ENCODE peak calls at places on chromosomes 5 and 9, in ten cellular contexts. H is heart right ventricle; P is left lobe of liver; R is stimulated activated effector memory CD8-positive, alpha-beta T cell treated with anti-CD3 and anti-CD28 coated beads, Interleukin-12 subunit alpha, Interleukin-12 subunit beta, amount 100 ng/mL, for 72 hours; L is right cardiac atrium; K is naive thymus-derived CD8-positive, alpha-beta T cell; F is upper lobe of left lung; C is T-helper 17 cell; N is left lung; M is Right ventricle myocardium inferior. S is an unnamed sample.

GRCh38 chr5:66854429-66854828 is 258.2 kb downstream of the MAST4 start:
- ATAC-seq in M (no peak), C (no peak), R (no peak), K (no peak), L (no peak), N (peak; percentile 18), H (no peak), F (no peak), P (no peak), S (no peak)

GRCh38 chr5:92022414-92022813 is 639.3 kb upstream of the ARRDC3 start:
- ATAC-seq in M (no peak), C (no peak), N (no peak), H (no peak), F (no peak), R (no peak), P (no peak), K (no peak), L (no peak), S (no peak)

GRCh38 chr9:129111762-129112151 is 542 bp downstream of the PTPA start:
- ATAC-seq in N (peak; percentile 7), P (no peak), M (no peak), H (no peak), L (no peak), R (no peak), F (no peak), K (no peak), C (no peak), S (no peak)

GRCh38 chr9:80085668-80086067 is 513.9 kb downstream of the TLE4 start:
- ATAC-seq in H (no peak), K (no peak), P (no peak), M (no peak), R (no peak), N (no peak), F (no peak), L (no peak), C (no peak), S (no peak)

GRCh38 chr5:168136340-168136739 is 155.1 kb upstream of the WWC1 start:
- ATAC-seq in C (no peak), N (no peak), F (no peak), P (peak; percentile 94), K (no peak), L (peak; percentile 49), H (no peak), M (no peak), R (no peak), S (no peak)

GRCh38 chr9:71368157-71368556 is 246.7 kb upstream of the TRPM3 start:
- ATAC-seq in L (no peak), M (peak; percentile 42), R (no peak), P (peak; percentile 12), K (no peak), F (no peak), C (no peak), H (no peak), N (no peak), S (no peak)

GRCh38 chr5:84622485-84622884 is 237.8 kb upstream of the EDIL3 start:
- ATAC-seq in F (no peak), L (no peak), M (no peak), P (no peak), H (no peak), R (no peak), K (no peak), C (no peak), N (no peak), S (no peak)

GRCh38 chr5:133611357-133612020 is 852 bp downstream of the FSTL4 start:
- ATAC-seq in F (peak; percentile 16), C (peak; percentile 30), P (peak; percentile 2), N (peak; percentile 30), L (no peak), M (no peak), R (peak; percentile 11), K (peak; percentile 28), H (peak; percentile 21), S (peak; percentile 10)

GRCh38 chr9:96420468-96421219 is 2.5 kb upstream of the ZNF367 start:
- ATAC-seq in H (no peak), K (no peak), P (peak; percentile 27), R (no peak), N (peak; percentile 4), L (peak; percentile 6), C (no peak), M (peak; percentile 22), F (peak; percentile 38), S (peak; percentile 7)

GRCh38 chr5:150492621-150493020 is 15.3 kb upstream of the NDST1 start:
- ATAC-seq in N (no peak), H (no peak), C (no peak), P (no peak), M (no peak), K (no peak), F (no peak), R (no peak), L (no peak), S (peak; percentile 92)

GRCh38 chr5:43191740-43192557 is at the start of gene NIM1K:
- ATAC-seq in K (peak; percentile 54), N (peak; percentile 82), F (peak; percentile 82), C (peak; percentile 66), R (peak; percentile 77), M (peak; percentile 92), L (peak; percentile 95), H (peak; percentile 82), P (peak; percentile 94), S (peak; percentile 63)

GRCh38 chr5:126872558-126873349 is 95.8 kb downstream of the LMNB1 start:
- ATAC-seq in H (no peak), N (no peak), F (no peak), C (no peak), K (no peak), P (no peak), R (no peak), L (peak; percentile 17), M (no peak), S (no peak)

GRCh38 chr5:180370861-180371641 is 17.9 kb upstream of the GFPT2 start:
- ATAC-seq in L (peak; percentile 18), P (no peak), R (no peak), N (peak; percentile 51), K (no peak), F (peak; percentile 5), C (no peak), H (no peak), M (peak; percentile 76), S (peak; percentile 12)

GRCh38 chr5:114391321-114391720 is 29.5 kb downstream of the KCNN2 start:
- ATAC-seq in M (no peak), R (no peak), L (no peak), N (no peak), K (no peak), C (no peak), H (no peak), F (no peak), P (no peak), S (no peak)

GRCh38 chr5:180541710-180542109 is 47.5 kb downstream of the CNOT6 start:
- ATAC-seq in K (no peak), R (no peak), M (no peak), L (no peak), F (no peak), H (no peak), C (no peak), P (no peak), N (no peak), S (no peak)

S was measured in esophagus mucosa.